ENCODE peak calls at places on chromosomes 6 and 20, in six cellular contexts. One of them, this sample, is unnamed.
A peak's percentile ranks its signal among the peaks of the same experiment; 100 is the strongest.

GRCh38 chr6:71419954-71420692 is 131.5 kb downstream of the OGFRL1 start:
- DNase-seq in PC-3: peak; percentile 37
- DNase-seq in adipocyte: peak; percentile 77
- DNase-seq in breast epithelium: peak; percentile 55
- DNase-seq in BE2C: peak; percentile 48
- DNase-seq in IMR-90: peak; percentile 35
- DNase-seq in this sample: peak; percentile 46

GRCh38 chr6:15621203-15622044 is 41.4 kb downstream of the DTNBP1 start:
- DNase-seq in PC-3: no peak
- DNase-seq in adipocyte: no peak
- DNase-seq in breast epithelium: no peak
- DNase-seq in BE2C: peak; percentile 71
- DNase-seq in IMR-90: peak; percentile 30
- DNase-seq in this sample: no peak

GRCh38 chr20:56720620-56721213 is 91.6 kb downstream of the TFAP2C start:
- DNase-seq in PC-3: no peak
- DNase-seq in adipocyte: no peak
- DNase-seq in breast epithelium: no peak
- DNase-seq in BE2C: no peak
- DNase-seq in IMR-90: no peak
- DNase-seq in this sample: no peak

GRCh38 chr20:60302875-60303274 is 344.7 kb downstream of the CDH26 start:
- DNase-seq in PC-3: no peak
- DNase-seq in adipocyte: no peak
- DNase-seq in breast epithelium: no peak
- DNase-seq in BE2C: no peak
- DNase-seq in IMR-90: no peak
- DNase-seq in this sample: no peak

GRCh38 chr6:45543298-45544235 is 165.8 kb upstream of the SUPT3H start:
- DNase-seq in PC-3: peak; percentile 85
- DNase-seq in adipocyte: peak; percentile 68
- DNase-seq in breast epithelium: no peak
- DNase-seq in BE2C: no peak
- DNase-seq in IMR-90: peak; percentile 77
- DNase-seq in this sample: no peak

GRCh38 chr20:57907131-57908083 is 197.6 kb upstream of the PMEPA1 start:
- DNase-seq in PC-3: no peak
- DNase-seq in adipocyte: no peak
- DNase-seq in breast epithelium: no peak
- DNase-seq in BE2C: peak; percentile 33
- DNase-seq in IMR-90: no peak
- DNase-seq in this sample: no peak

GRCh38 chr6:123570813-123571684 is 65.7 kb downstream of the TRDN start:
- DNase-seq in PC-3: no peak
- DNase-seq in adipocyte: no peak
- DNase-seq in breast epithelium: no peak
- DNase-seq in BE2C: no peak
- DNase-seq in IMR-90: no peak
- DNase-seq in this sample: peak; percentile 0

GRCh38 chr6:10033223-10033829 is 381.5 kb downstream of the TFAP2A start:
- DNase-seq in PC-3: peak; percentile 53
- DNase-seq in adipocyte: peak; percentile 39
- DNase-seq in breast epithelium: no peak
- DNase-seq in BE2C: no peak
- DNase-seq in IMR-90: no peak
- DNase-seq in this sample: no peak

GRCh38 chr6:50049829-50050228 is at the start of gene DEFB112:
- DNase-seq in PC-3: no peak
- DNase-seq in adipocyte: no peak
- DNase-seq in breast epithelium: no peak
- DNase-seq in BE2C: no peak
- DNase-seq in IMR-90: no peak
- DNase-seq in this sample: no peak

GRCh38 chr6:156336096-156336495 is 441.1 kb upstream of the ARID1B start:
- DNase-seq in PC-3: peak; percentile 2
- DNase-seq in adipocyte: no peak
- DNase-seq in breast epithelium: no peak
- DNase-seq in BE2C: peak; percentile 59
- DNase-seq in IMR-90: no peak
- DNase-seq in this sample: no peak

GRCh38 chr6:36874016-36874442 is 574 bp downstream of the PPIL1 start:
- DNase-seq in PC-3: peak; percentile 33
- DNase-seq in adipocyte: peak; percentile 66
- DNase-seq in breast epithelium: no peak
- DNase-seq in BE2C: no peak
- DNase-seq in IMR-90: peak; percentile 35
- DNase-seq in this sample: peak; percentile 11

GRCh38 chr6:108174371-108175175 is 8.8 kb downstream of the NR2E1 start:
- DNase-seq in PC-3: no peak
- DNase-seq in adipocyte: peak; percentile 58
- DNase-seq in breast epithelium: no peak
- DNase-seq in BE2C: no peak
- DNase-seq in IMR-90: peak; percentile 44
- DNase-seq in this sample: no peak

GRCh38 chr6:148177589-148178233 is 164.9 kb upstream of the SASH1 start:
- DNase-seq in PC-3: peak; percentile 74
- DNase-seq in adipocyte: peak; percentile 79
- DNase-seq in breast epithelium: peak; percentile 63
- DNase-seq in BE2C: peak; percentile 52
- DNase-seq in IMR-90: peak; percentile 68
- DNase-seq in this sample: peak; percentile 58

GRCh38 chr6:143279385-143279784 is 171.1 kb downstream of the ADAT2 start:
- DNase-seq in PC-3: peak; percentile 25
- DNase-seq in adipocyte: no peak
- DNase-seq in breast epithelium: no peak
- DNase-seq in BE2C: no peak
- DNase-seq in IMR-90: peak; percentile 21
- DNase-seq in this sample: no peak

GRCh38 chr6:139686308-139686707 is 311.9 kb upstream of the CITED2 start:
- DNase-seq in PC-3: peak; percentile 44
- DNase-seq in adipocyte: peak; percentile 43
- DNase-seq in breast epithelium: no peak
- DNase-seq in BE2C: no peak
- DNase-seq in IMR-90: no peak
- DNase-seq in this sample: peak; percentile 17

GRCh38 chr6:66199146-66199545 is 492.1 kb upstream of the EYS start:
- DNase-seq in PC-3: peak; percentile 24
- DNase-seq in adipocyte: peak; percentile 0
- DNase-seq in breast epithelium: no peak
- DNase-seq in BE2C: no peak
- DNase-seq in IMR-90: peak; percentile 6
- DNase-seq in this sample: no peak

GRCh38 chr6:28977351-28978136 is 27.6 kb downstream of the ZNF311 start:
- DNase-seq in PC-3: peak; percentile 85
- DNase-seq in adipocyte: peak; percentile 25
- DNase-seq in breast epithelium: no peak
- DNase-seq in BE2C: no peak
- DNase-seq in IMR-90: peak; percentile 50
- DNase-seq in this sample: no peak

GRCh38 chr20:50872562-50873288 is 58.5 kb downstream of the ADNP start:
- DNase-seq in PC-3: no peak
- DNase-seq in adipocyte: no peak
- DNase-seq in breast epithelium: no peak
- DNase-seq in BE2C: no peak
- DNase-seq in IMR-90: no peak
- DNase-seq in this sample: no peak

GRCh38 chr6:16872543-16873230 is 111.4 kb upstream of the ATXN1 start:
- DNase-seq in PC-3: no peak
- DNase-seq in adipocyte: no peak
- DNase-seq in breast epithelium: no peak
- DNase-seq in BE2C: no peak
- DNase-seq in IMR-90: no peak
- DNase-seq in this sample: no peak

GRCh38 chr6:125325586-125325985 is 23.8 kb upstream of the HDDC2 start:
- DNase-seq in PC-3: no peak
- DNase-seq in adipocyte: no peak
- DNase-seq in breast epithelium: no peak
- DNase-seq in BE2C: no peak
- DNase-seq in IMR-90: no peak
- DNase-seq in this sample: no peak

GRCh38 chr6:16973071-16973470 is 128.8 kb upstream of the STMND1 start:
- DNase-seq in PC-3: no peak
- DNase-seq in adipocyte: no peak
- DNase-seq in breast epithelium: no peak
- DNase-seq in BE2C: no peak
- DNase-seq in IMR-90: no peak
- DNase-seq in this sample: no peak

GRCh38 chr6:35722121-35722761 is 14.6 kb upstream of the ARMC12 start:
- DNase-seq in PC-3: no peak
- DNase-seq in adipocyte: no peak
- DNase-seq in breast epithelium: no peak
- DNase-seq in BE2C: no peak
- DNase-seq in IMR-90: no peak
- DNase-seq in this sample: no peak

GRCh38 chr6:135568366-135568765 is 70.8 kb upstream of the AHI1 start:
- DNase-seq in PC-3: no peak
- DNase-seq in adipocyte: peak; percentile 67
- DNase-seq in breast epithelium: no peak
- DNase-seq in BE2C: no peak
- DNase-seq in IMR-90: peak; percentile 95
- DNase-seq in this sample: no peak

DNA sequence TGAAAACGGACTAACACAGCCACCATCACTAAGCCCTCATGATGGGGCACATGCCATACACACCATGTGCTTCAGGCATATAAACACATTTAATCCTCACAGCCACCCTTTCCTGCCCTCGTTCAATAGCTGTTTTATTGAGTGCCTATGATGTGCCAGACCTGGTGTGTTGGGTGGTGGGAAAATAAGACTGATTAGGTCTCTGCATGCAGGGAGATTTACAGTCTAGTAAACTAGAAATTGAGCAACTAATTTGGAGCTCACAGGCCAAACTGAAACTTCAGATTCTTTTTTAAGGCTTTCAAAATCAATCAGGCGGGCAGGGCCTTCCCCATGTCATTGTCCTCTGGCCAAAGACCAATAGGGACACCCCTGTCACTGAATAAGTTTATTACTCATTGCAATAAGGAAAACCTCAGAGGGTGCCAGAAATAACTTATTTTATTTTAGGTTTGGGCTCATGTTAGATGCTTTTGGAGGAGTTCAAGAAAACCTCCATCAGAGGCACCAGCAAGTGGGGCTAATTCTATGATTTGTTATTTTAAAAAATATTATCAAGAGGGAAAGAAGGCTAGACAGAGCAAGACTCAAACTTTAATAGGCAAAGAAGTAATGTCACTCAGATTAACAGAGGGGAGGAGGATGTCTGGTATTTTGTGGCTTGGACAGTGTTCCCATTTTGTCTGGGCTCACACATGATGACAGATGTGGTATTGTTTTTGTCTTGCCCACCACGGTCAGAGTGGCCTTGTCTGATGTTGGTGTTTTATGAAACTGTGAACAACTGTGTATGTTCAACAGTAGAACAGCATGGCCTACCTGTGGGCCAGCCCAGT is 12.0 kb downstream of the ZFP64 start:
- DNase-seq in PC-3: no peak
- DNase-seq in adipocyte: no peak
- DNase-seq in breast epithelium: no peak
- DNase-seq in BE2C: no peak
- DNase-seq in IMR-90: no peak
- DNase-seq in this sample: no peak
- H3K4me3 ChIP-seq in PC-3: no peak overlapping the region
- H3K4me3 ChIP-seq in adipocyte: no peak overlapping the region
- H3K4me3 ChIP-seq in breast epithelium: no peak overlapping the region
- H3K4me3 ChIP-seq in BE2C: no peak overlapping the region
- H3K4me3 ChIP-seq in IMR-90: no peak overlapping the region
- H3K4me3 ChIP-seq in this sample: no peak overlapping the region

GRCh38 chr6:79009819-79010218 is 68.2 kb downstream of the PHIP start:
- DNase-seq in PC-3: no peak
- DNase-seq in adipocyte: no peak
- DNase-seq in breast epithelium: no peak
- DNase-seq in BE2C: no peak
- DNase-seq in IMR-90: no peak
- DNase-seq in this sample: no peak
- H3K36me3 ChIP-seq in PC-3: peaks cover 9% of the 10 kb centered on the region
- H3K36me3 ChIP-seq in adipocyte: peaks cover 37% of the 10 kb centered on the region
- H3K36me3 ChIP-seq in breast epithelium: peaks cover 4% of the 10 kb centered on the region
- H3K36me3 ChIP-seq in BE2C: peaks cover 17% of the 10 kb centered on the region
- H3K36me3 ChIP-seq in IMR-90: no peaks in the 10 kb centered on the region
- H3K36me3 ChIP-seq in this sample: peaks cover 22% of the 10 kb centered on the region

DNA sequence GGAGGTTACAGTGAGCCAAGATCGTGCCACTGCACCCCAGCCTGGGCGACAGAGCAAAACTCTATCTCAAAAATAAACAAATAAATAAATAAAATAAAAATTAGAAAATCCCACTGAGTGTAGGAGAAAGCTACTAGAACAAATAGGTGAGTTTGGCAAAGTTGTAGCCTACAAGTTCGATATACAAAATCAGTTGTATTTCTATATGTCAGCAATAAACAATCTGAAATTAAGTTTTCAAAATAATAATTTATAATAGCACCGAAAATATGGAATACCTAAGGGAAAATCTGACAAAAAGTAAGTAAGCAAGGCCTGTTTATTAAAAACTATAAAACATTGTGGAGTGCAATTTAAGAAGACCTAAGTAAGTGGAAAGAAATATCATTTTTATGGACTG is 5.1 kb upstream of the DEFB118 start:
- DNase-seq in PC-3: no peak
- DNase-seq in adipocyte: no peak
- DNase-seq in breast epithelium: no peak
- DNase-seq in BE2C: no peak
- DNase-seq in IMR-90: no peak
- DNase-seq in this sample: no peak
- H3K9me3 ChIP-seq in PC-3: no peaks in the 10 kb centered on the region
- H3K9me3 ChIP-seq in adipocyte: no peaks in the 10 kb centered on the region
- H3K9me3 ChIP-seq in breast epithelium: peaks cover 7% of the 10 kb centered on the region
- H3K9me3 ChIP-seq in BE2C: no peaks in the 10 kb centered on the region
- H3K9me3 ChIP-seq in IMR-90: peaks cover 3% of the 10 kb centered on the region
- H3K9me3 ChIP-seq in this sample: no peaks in the 10 kb centered on the region

GRCh38 chr6:1840491-1841121 is 230.9 kb downstream of the FOXC1 start:
- DNase-seq in PC-3: peak; percentile 82
- DNase-seq in adipocyte: no peak
- DNase-seq in breast epithelium: no peak
- DNase-seq in BE2C: no peak
- DNase-seq in IMR-90: no peak
- DNase-seq in this sample: no peak

GRCh38 chr6:1838604-1839003 is 228.9 kb downstream of the FOXC1 start:
- DNase-seq in PC-3: peak; percentile 68
- DNase-seq in adipocyte: no peak
- DNase-seq in breast epithelium: no peak
- DNase-seq in BE2C: no peak
- DNase-seq in IMR-90: peak; percentile 51
- DNase-seq in this sample: no peak

GRCh38 chr6:1836690-1837089 is 227.0 kb downstream of the FOXC1 start:
- DNase-seq in PC-3: no peak
- DNase-seq in adipocyte: no peak
- DNase-seq in breast epithelium: no peak
- DNase-seq in BE2C: no peak
- DNase-seq in IMR-90: no peak
- DNase-seq in this sample: no peak

GRCh38 chr6:1839315-1839714 is 229.6 kb downstream of the FOXC1 start:
- DNase-seq in PC-3: no peak
- DNase-seq in adipocyte: no peak
- DNase-seq in breast epithelium: no peak
- DNase-seq in BE2C: no peak
- DNase-seq in IMR-90: no peak
- DNase-seq in this sample: no peak

DNA sequence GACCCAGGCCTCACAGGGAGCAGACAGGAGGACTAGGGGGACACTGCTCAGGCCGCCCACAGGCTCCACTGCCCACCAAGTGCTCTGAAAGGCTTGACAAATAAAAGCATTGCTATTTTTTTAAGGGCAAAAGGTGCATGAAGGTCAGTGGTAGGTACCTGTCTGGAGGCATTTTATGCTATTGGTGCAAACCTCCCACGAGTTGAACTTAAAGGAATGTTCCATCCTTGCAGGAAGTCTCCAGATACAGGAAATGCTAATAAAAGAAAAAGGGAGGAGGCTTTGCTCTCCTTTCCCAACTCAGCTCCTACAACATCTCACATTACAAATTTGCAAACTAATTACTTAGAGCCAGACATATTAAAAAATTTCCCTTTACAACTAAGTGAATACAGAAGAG is 228.2 kb downstream of the FOXC1 start:
- DNase-seq in PC-3: no peak
- DNase-seq in adipocyte: no peak
- DNase-seq in breast epithelium: no peak
- DNase-seq in BE2C: no peak
- DNase-seq in IMR-90: no peak
- DNase-seq in this sample: no peak
- H3K4me3 ChIP-seq in PC-3: no peak overlapping the region
- H3K4me3 ChIP-seq in adipocyte: no peak overlapping the region
- H3K4me3 ChIP-seq in breast epithelium: no peak overlapping the region
- H3K4me3 ChIP-seq in BE2C: no peak overlapping the region
- H3K4me3 ChIP-seq in IMR-90: no peak overlapping the region
- H3K4me3 ChIP-seq in this sample: no peak overlapping the region